ENCODE peak calls at places on chromosomes 12 and 14, in five cellular contexts. U, Z, D, L and X are unnamed samples.

GRCh38 chr14:86961106-86961716 is 1031.8 kb downstream of the GALC start:
- DNase-seq in U (peak), Z (no peak), D (peak), L (peak), X (peak)

GRCh38 chr12:124790650-124791400 is 72.8 kb downstream of the SCARB1 start:
- DNase-seq in U (no peak), Z (no peak), D (no peak), L (no peak), X (no peak)

GRCh38 chr12:94753071-94753779 is 102.9 kb upstream of the TMCC3 start:
- DNase-seq in U (peak), Z (no peak), D (no peak), L (peak), X (no peak)

GRCh38 chr14:91349481-91350074 is 68.0 kb downstream of the CCDC88C start:
- DNase-seq in U (no peak), Z (peak), D (no peak), L (no peak), X (no peak)

GRCh38 chr14:93998871-93999403 is 1.8 kb downstream of the CCDC197 start:
- DNase-seq in U (no peak), Z (no peak), D (no peak), L (no peak), X (no peak)

GRCh38 chr12:77402726-77403125 is 337.4 kb upstream of the E2F7 start:
- DNase-seq in U (no peak), Z (no peak), D (no peak), L (peak), X (no peak)

GRCh38 chr14:93116676-93117200 is 1.0 kb upstream of the ITPK1 start:
- DNase-seq in U (no peak), Z (no peak), D (no peak), L (peak), X (no peak)

GRCh38 chr14:31545328-31545727 is 15.9 kb upstream of the NUBPL start:
- DNase-seq in U (no peak), Z (no peak), D (no peak), L (no peak), X (no peak)

DNA sequence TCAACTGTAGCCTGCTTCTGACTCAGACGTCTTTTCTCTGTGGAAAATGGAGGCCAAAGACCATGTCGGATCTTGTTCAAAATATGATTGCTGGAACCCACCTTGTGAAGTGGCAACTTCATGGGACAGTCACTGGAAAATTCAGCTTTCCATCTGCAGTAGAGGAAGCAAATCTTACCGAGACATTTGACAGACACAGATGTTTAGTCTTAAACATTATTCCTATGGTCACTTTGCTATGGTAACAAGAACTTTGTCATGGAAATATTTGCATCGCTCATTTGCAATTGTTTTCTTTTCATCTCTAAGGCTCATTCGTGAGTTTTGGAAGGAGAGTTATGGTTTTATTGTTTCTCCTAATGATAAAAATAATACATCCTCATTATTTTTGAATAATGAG is 98.3 kb upstream of the HIF1A start:
- DNase-seq in U (no peak), Z (no peak), D (no peak), L (peak), X (no peak)
- H3K27ac ChIP-seq in U (no peak), Z (no peak), D (no peak), L (peak), X (no peak)

GRCh38 chr12:96398422-96399080 is 1.7 kb downstream of the CDK17 start:
- DNase-seq in U (no peak), Z (no peak), D (no peak), L (peak), X (no peak)
- H3K27ac ChIP-seq in U (peak), Z (peak), D (peak), L (peak), X (peak)

GRCh38 chr12:46177842-46178608 is 90.8 kb downstream of the SLC38A1 start:
- DNase-seq in U (no peak), Z (peak), D (no peak), L (no peak), X (no peak)
- H3K27ac ChIP-seq in U (no peak), Z (no peak), D (no peak), L (no peak), X (no peak)

DNA sequence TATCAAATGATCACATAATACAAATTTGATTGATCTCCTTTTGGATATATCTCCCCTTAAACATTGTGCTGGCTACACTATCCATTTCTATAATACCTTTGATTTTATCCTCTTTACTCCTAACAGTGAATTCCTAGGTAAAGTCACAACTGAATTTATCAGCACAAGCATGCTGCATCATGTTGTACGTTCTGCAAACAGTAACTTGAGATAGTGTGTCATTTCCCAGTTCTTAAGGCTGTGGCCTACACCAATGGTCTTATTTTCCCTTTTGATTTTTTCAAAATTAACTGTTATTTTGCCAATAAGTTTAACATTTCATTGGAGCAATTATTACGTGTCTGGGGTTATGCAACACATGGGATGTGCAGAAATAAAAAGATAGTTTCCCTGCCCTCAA is 24.8 kb downstream of the PRKCH start:
- DNase-seq in U (peak), Z (no peak), D (no peak), L (no peak), X (no peak)
- H3K27ac ChIP-seq in U (no peak), Z (no peak), D (no peak), L (no peak), X (no peak)

GRCh38 chr14:102498678-102499265 is 10.8 kb downstream of the ANKRD9 start:
- DNase-seq in U (no peak), Z (no peak), D (no peak), L (no peak), X (no peak)
- H3K27ac ChIP-seq in U (peak), Z (no peak), D (no peak), L (no peak), X (no peak)

DNA sequence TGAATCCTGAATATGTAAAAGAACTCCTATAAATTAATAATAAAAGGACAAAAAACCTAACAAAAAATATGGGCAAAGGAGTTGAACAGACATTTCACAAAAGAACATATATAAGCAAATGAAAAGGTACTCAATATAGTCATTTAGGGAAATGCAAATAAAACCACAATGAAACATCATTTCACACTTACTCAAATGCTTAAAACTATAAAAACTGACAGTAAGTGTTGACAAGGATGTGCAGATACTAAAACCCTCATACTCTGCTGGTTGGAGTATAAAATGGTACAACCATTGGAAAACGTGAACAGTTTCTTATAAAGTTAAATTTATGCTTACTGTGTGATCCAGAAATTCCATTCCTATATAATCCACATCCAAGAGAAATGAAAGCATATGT is 247.1 kb downstream of the GXYLT1 start:
- DNase-seq in U (no peak), Z (no peak), D (no peak), L (no peak), X (no peak)
- H3K27ac ChIP-seq in U (no peak), Z (no peak), D (no peak), L (no peak), X (no peak)

GRCh38 chr14:76034566-76034965 is 49.0 kb downstream of the IFT43 start:
- DNase-seq in U (peak), Z (no peak), D (no peak), L (no peak), X (no peak)
- H3K27ac ChIP-seq in U (no peak), Z (no peak), D (no peak), L (no peak), X (no peak)

GRCh38 chr12:5977556-5977955 is 32.5 kb upstream of the ANO2 start:
- DNase-seq in U (no peak), Z (no peak), D (no peak), L (no peak), X (no peak)
- H3K27ac ChIP-seq in U (no peak), Z (no peak), D (no peak), L (no peak), X (no peak)